ENCODE peak calls at places on chromosomes 1 and 21, in eight cellular contexts. A is upper lobe of right lung, G is K562, T is Caco-2, X is neural progenitor cell, I is prostate gland, E is keratinocyte, P is left ventricle myocardium inferior. S is an unnamed sample.
A peak's percentile ranks its signal among the peaks of the same experiment; 100 is the strongest.

GRCh38 chr1:167819849-167820683 is 93.9 kb downstream of the ADCY10 start:
- DNase-seq in E (peak; percentile 42), X (peak; percentile 84), P (peak; percentile 76), A (peak; percentile 85), T (no peak), G (peak; percentile 93), I (peak; percentile 64), S (no peak)

GRCh38 chr1:219792337-219793021 is 135.9 kb downstream of the SLC30A10 start:
- DNase-seq in G (no peak), A (no peak), T (no peak), P (no peak), E (no peak), I (no peak), X (no peak), S (no peak)

GRCh38 chr1:194004146-194004545 is 817.7 kb upstream of the B3GALT2 start:
- DNase-seq in A (no peak), P (no peak), G (no peak), T (no peak), E (no peak), I (no peak), X (peak; percentile 84), S (no peak)

GRCh38 chr21:14095021-14095420 is 115.7 kb downstream of the LIPI start:
- DNase-seq in E (no peak), T (no peak), X (peak; percentile 71), I (no peak), A (no peak), G (no peak), P (no peak), S (no peak)

GRCh38 chr1:15598436-15598835 is 13.6 kb upstream of the AGMAT start:
- DNase-seq in X (no peak), E (no peak), G (no peak), I (no peak), T (no peak), P (no peak), A (no peak), S (no peak)

GRCh38 chr1:206885341-206886060 is 11.7 kb upstream of the IL24 start:
- DNase-seq in E (no peak), P (no peak), X (no peak), A (no peak), I (no peak), G (no peak), T (no peak), S (no peak)

GRCh38 chr21:35319684-35320083 is 270.6 kb upstream of the RUNX1 start:
- DNase-seq in I (no peak), G (no peak), T (no peak), E (no peak), X (no peak), P (no peak), A (no peak), S (no peak)

GRCh38 chr1:237507005-237507404 is 383.7 kb downstream of the ZP4 start:
- DNase-seq in G (no peak), T (no peak), E (no peak), A (no peak), P (no peak), X (no peak), I (no peak), S (no peak)

GRCh38 chr1:92446546-92446945 is 40.2 kb downstream of the GFI1 start:
- DNase-seq in E (no peak), X (no peak), A (no peak), G (peak; percentile 89), T (peak; percentile 25), I (no peak), P (no peak), S (no peak)

GRCh38 chr1:171999756-172000155 is 158.5 kb downstream of the DNM3 start:
- DNase-seq in E (peak; percentile 32), P (no peak), A (no peak), X (no peak), T (no peak), G (no peak), I (no peak), S (no peak)

GRCh38 chr21:25639167-25639921 is at the start of gene JAM2:
- DNase-seq in X (peak; percentile 75), E (no peak), G (peak; percentile 16), A (peak; percentile 67), T (no peak), I (peak; percentile 9), P (peak; percentile 62), S (no peak)

GRCh38 chr1:170063109-170063826 is 11.2 kb downstream of the KIFAP3 start:
- DNase-seq in G (peak; percentile 58), E (peak; percentile 38), I (no peak), P (no peak), A (no peak), T (peak; percentile 16), X (no peak), S (no peak)

GRCh38 chr1:101632548-101633256 is 364.0 kb downstream of the OLFM3 start:
- DNase-seq in P (no peak), I (no peak), T (no peak), E (no peak), X (no peak), A (no peak), G (no peak), S (no peak)

GRCh38 chr1:177884499-177885021 is 85.3 kb downstream of the SEC16B start:
- DNase-seq in E (no peak), X (no peak), G (no peak), P (no peak), A (no peak), I (no peak), T (no peak), S (no peak)

GRCh38 chr21:41899431-41900202 is 20.5 kb upstream of the PRDM15 start:
- DNase-seq in G (no peak), E (no peak), P (no peak), A (no peak), I (no peak), X (no peak), T (no peak), S (no peak)

DNA sequence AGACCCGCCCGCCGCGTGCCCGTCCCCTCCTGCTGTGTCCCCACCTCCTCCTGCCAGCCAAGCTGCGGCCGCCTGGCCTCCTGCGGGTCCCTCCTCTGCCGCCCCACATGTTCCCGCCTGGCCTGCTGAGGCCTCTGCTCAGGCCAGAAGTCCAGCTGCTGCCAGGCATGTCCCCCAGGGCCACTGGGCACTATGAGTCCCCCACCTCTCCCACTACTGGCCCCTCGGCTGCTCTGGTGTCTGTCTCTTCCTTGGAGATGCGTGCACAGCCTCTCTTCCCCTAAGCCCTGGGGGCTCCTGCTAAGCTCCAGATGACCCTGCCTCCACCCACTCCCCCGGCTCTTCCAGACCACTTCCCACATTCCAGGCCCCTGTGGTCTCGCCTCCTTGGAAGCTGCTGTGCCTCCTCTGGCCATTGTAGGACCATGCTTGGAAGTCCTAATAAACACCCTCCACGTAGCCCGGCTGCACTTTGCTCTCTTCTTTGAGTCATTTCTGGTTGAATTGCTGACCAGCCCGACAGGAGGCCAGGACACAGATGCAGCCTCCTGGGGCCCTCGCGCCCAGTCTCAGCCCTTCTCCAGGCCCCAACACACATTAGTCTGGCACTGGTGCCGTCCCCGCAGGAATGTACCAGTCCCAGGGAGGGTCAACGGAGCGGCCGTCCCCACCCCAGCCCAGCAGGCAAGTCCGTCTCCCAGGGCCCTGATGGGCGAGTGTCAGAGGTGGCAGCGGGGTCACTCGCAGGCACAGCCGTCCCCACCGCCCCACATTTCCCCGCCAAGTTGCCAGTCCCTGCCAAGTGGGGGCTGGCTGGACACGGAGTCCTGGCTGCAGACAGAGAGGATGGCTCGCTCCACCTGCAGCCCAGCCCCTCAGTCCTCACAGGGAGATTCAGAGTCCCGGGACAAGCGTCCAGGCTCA is 1.1 kb downstream of the KRTAP10-12 start:
- DNase-seq in G (no peak), E (no peak), X (peak; percentile 71), I (no peak), A (no peak), P (no peak), T (peak; percentile 24), S (no peak)
- H3K4me1 ChIP-seq in G (peaks cover 5% of the 10 kb centered on the region), E (no peaks in the 10 kb centered on the region), X (peaks cover 31% of the 10 kb centered on the region), I (no peaks in the 10 kb centered on the region), A (no peaks in the 10 kb centered on the region), P (no peaks in the 10 kb centered on the region), T (peaks cover 9% of the 10 kb centered on the region), S (no peaks in the 10 kb centered on the region)

GRCh38 chr1:23169727-23170335 is 1.2 kb upstream of the LUZP1 start:
- DNase-seq in G (peak; percentile 76), I (peak; percentile 47), E (no peak), P (peak; percentile 64), X (peak; percentile 23), A (peak; percentile 84), T (no peak), S (peak; percentile 22)

GRCh38 chr1:23168079-23168461 is 586 bp downstream of the LUZP1 start:
- DNase-seq in E (no peak), A (peak; percentile 73), P (peak; percentile 41), X (no peak), I (peak; percentile 22), G (peak; percentile 42), T (no peak), S (no peak)

GRCh38 chr1:23167353-23168078 is 1.1 kb downstream of the LUZP1 start:
- DNase-seq in I (peak; percentile 51), X (peak; percentile 94), G (peak; percentile 68), P (peak; percentile 50), T (peak; percentile 63), A (peak; percentile 77), E (no peak), S (no peak)

GRCh38 chr1:23169219-23169575 is 541 bp upstream of the LUZP1 start:
- DNase-seq in I (no peak), G (no peak), P (no peak), X (no peak), A (no peak), E (no peak), T (no peak), S (no peak)

DNA sequence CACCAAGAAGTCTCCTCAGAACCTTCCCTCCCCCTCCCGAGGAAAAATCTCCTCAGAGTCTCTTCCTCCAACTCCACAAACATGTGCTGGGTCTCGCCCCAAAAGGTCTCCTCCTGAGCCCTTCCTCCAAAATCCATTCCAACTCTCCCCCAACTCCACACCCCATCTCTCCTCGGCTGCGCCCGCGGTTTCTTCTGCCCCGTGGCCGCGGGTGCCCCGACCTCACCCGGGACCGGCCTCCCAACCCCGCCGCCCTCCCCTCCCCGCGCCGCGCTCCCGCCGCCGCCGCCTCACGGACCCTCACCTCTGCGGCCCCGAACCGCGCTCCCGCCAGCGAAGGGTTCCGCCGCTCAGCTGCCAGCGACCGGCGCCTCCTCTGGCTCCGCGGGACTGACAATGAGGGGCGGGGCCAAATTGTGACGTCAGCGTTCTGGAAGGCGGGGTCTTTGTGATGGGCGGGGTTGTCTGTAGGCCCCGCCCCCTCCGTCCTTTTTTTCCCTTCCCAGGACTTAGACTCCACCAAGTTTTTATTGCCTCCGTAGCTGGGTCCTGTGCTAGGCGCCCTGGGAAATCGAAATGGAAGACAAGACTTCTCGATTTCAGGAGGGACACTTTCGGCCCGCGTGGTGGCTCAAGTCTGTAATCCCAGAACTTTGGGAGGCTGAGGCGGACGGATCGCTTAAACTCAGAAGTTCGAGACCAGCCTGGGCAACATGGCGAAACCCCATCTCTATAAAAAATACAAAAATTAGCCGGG is at the start of gene LUZP1:
- DNase-seq in T (peak; percentile 87), G (peak; percentile 88), E (peak; percentile 66), A (peak; percentile 92), X (peak; percentile 94), I (peak; percentile 90), P (peak; percentile 90), S (peak; percentile 38)
- H3K4me1 ChIP-seq in T (peaks cover 4% of the 10 kb centered on the region), G (peaks cover 28% of the 10 kb centered on the region), E (peaks cover 49% of the 10 kb centered on the region), A (peaks cover 32% of the 10 kb centered on the region), X (peaks cover 6% of the 10 kb centered on the region), I (peaks cover 4% of the 10 kb centered on the region), P (peaks cover 60% of the 10 kb centered on the region), S (peaks cover 66% of the 10 kb centered on the region)

GRCh38 chr1:184406454-184406853 is 19.6 kb downstream of the C1orf21 start:
- DNase-seq in T (no peak), X (no peak), I (no peak), P (no peak), G (no peak), E (no peak), A (no peak), S (no peak)
- H3K4me1 ChIP-seq in T (no peaks in the 10 kb centered on the region), X (peaks cover 60% of the 10 kb centered on the region), I (no peaks in the 10 kb centered on the region), P (peaks cover 77% of the 10 kb centered on the region), G (no peaks in the 10 kb centered on the region), E (peaks cover 19% of the 10 kb centered on the region), A (peaks cover 15% of the 10 kb centered on the region), S (peaks cover 70% of the 10 kb centered on the region)

GRCh38 chr1:156505679-156506298 is 5.2 kb upstream of the MEF2D start:
- DNase-seq in P (no peak), A (no peak), E (no peak), T (no peak), I (no peak), X (no peak), G (no peak), S (no peak)
- H3K4me1 ChIP-seq in P (peaks cover 86% of the 10 kb centered on the region), A (peaks cover 68% of the 10 kb centered on the region), E (peaks cover 43% of the 10 kb centered on the region), T (peaks cover 42% of the 10 kb centered on the region), I (peaks cover 13% of the 10 kb centered on the region), X (peaks cover 13% of the 10 kb centered on the region), G (peaks cover 46% of the 10 kb centered on the region), S (peaks cover 40% of the 10 kb centered on the region)